ENCODE peak calls at places on chromosomes 6 and 20, in five cellular contexts. V, M, Z, N and J are unnamed samples.

GRCh38 chr20:59628171-59628570 is 23.8 kb downstream of the PHACTR3 start:
- DNase-seq in M (no peak), N (no peak), Z (no peak), V (no peak), J (no peak)

GRCh38 chr6:56849876-56850275 is 105.0 kb upstream of the BEND6 start:
- DNase-seq in V (no peak), M (no peak), Z (no peak), N (no peak), J (no peak)

GRCh38 chr6:143773503-143773902 is 69.6 kb upstream of the LTV1 start:
- DNase-seq in V (no peak), M (no peak), Z (no peak), N (no peak), J (no peak)

GRCh38 chr6:79737172-79737571 is 106.0 kb downstream of the SH3BGRL2 start:
- DNase-seq in V (no peak), N (no peak), M (no peak), Z (no peak), J (no peak)

GRCh38 chr6:85005494-85005893 is 241.1 kb upstream of the TBX18 start:
- DNase-seq in M (no peak), V (no peak), N (no peak), Z (no peak), J (no peak)

GRCh38 chr6:69542494-69542893 is 254.3 kb downstream of the LMBRD1 start:
- DNase-seq in M (no peak), V (no peak), Z (no peak), N (no peak), J (no peak)

GRCh38 chr6:112595201-112595600 is 248.1 kb downstream of the RFPL4B start:
- DNase-seq in M (no peak), V (no peak), Z (no peak), N (no peak), J (no peak)

GRCh38 chr6:131979515-131980337 is 28.6 kb upstream of the CCN2 start:
- DNase-seq in M (no peak), V (no peak), N (no peak), Z (no peak), J (no peak)

GRCh38 chr6:31010393-31011060 is at the start of gene MUC22:
- DNase-seq in V (no peak), N (no peak), M (no peak), Z (no peak), J (no peak)

GRCh38 chr6:169341706-169342105 is 88.1 kb upstream of the THBS2 start:
- DNase-seq in M (no peak), N (no peak), Z (no peak), V (no peak), J (no peak)

GRCh38 chr20:52614036-52614863 is 357.9 kb upstream of the TSHZ2 start:
- DNase-seq in M (no peak), N (no peak), Z (no peak), V (no peak), J (no peak)

GRCh38 chr6:14739830-14740229 is 506.0 kb upstream of the JARID2 start:
- DNase-seq in M (no peak), Z (no peak), V (no peak), N (no peak), J (no peak)

GRCh38 chr6:129583864-129584263 is 126.1 kb downstream of the ARHGAP18 start:
- DNase-seq in M (no peak), V (no peak), Z (no peak), N (no peak), J (no peak)

GRCh38 chr20:12699374-12700228 is 309.2 kb upstream of the SPTLC3 start:
- DNase-seq in V (no peak), M (no peak), Z (no peak), N (no peak), J (no peak)

GRCh38 chr20:4449977-4450715 is 271.6 kb upstream of the PRND start:
- DNase-seq in Z (no peak), M (no peak), N (no peak), V (no peak), J (no peak)

GRCh38 chr6:169689247-169689646 is 12.6 kb downstream of the WDR27 start:
- DNase-seq in N (no peak), M (no peak), Z (no peak), V (no peak), J (no peak)

GRCh38 chr6:168045706-168046620 is 33.0 kb downstream of the FRMD1 start:
- DNase-seq in Z (no peak), N (no peak), V (no peak), M (no peak), J (no peak)

GRCh38 chr6:129475477-129476247 is 234.3 kb downstream of the ARHGAP18 start:
- DNase-seq in Z (no peak), V (no peak), M (no peak), N (no peak), J (no peak)

GRCh38 chr20:48238781-48239180 is 453.5 kb upstream of the SULF2 start:
- DNase-seq in Z (no peak), V (no peak), N (no peak), M (no peak), J (no peak)

GRCh38 chr6:156948807-156949206 is 171.6 kb downstream of the ARID1B start:
- DNase-seq in N (no peak), V (no peak), M (no peak), Z (no peak), J (no peak)

GRCh38 chr6:127547909-127548649 is 28.9 kb upstream of the C6orf58 start:
- DNase-seq in Z (no peak), V (no peak), M (no peak), N (no peak), J (no peak)

GRCh38 chr6:70124443-70124842 is 178.4 kb downstream of the COL9A1 start:
- DNase-seq in V (no peak), Z (no peak), M (no peak), N (no peak), J (no peak)

GRCh38 chr6:25418463-25419052 is 139.4 kb downstream of the CARMIL1 start:
- DNase-seq in N (no peak), V (no peak), M (no peak), Z (no peak), J (no peak)

GRCh38 chr6:156890627-156891300 is 113.6 kb downstream of the ARID1B start:
- DNase-seq in Z (no peak), V (no peak), M (no peak), N (no peak), J (no peak)

GRCh38 chr20:19885981-19886665 is 128.1 kb downstream of the RIN2 start:
- DNase-seq in N (no peak), M (no peak), V (no peak), Z (no peak), J (no peak)

GRCh38 chr6:168527451-168528210 is 86.6 kb downstream of the SMOC2 start:
- DNase-seq in Z (no peak), M (no peak), N (no peak), V (no peak), J (no peak)

GRCh38 chr6:31239854-31240253 is 32.0 kb downstream of the HLA-C start:
- DNase-seq in N (no peak), V (no peak), Z (no peak), M (no peak), J (no peak)

GRCh38 chr20:35084998-35085397 is 7.6 kb downstream of the TRPC4AP start:
- DNase-seq in N (no peak), Z (no peak), M (no peak), V (no peak), J (no peak)

GRCh38 chr6:169793408-169793807 is 42.0 kb downstream of the ERMARD start:
- DNase-seq in V (no peak), N (no peak), Z (no peak), M (no peak), J (no peak)

GRCh38 chr6:43970913-43971775 is 156.1 kb downstream of the MRPL14 start:
- DNase-seq in V (no peak), Z (no peak), M (no peak), N (no peak), J (no peak)

GRCh38 chr6:5619249-5619648 is 357.9 kb downstream of the FARS2 start:
- DNase-seq in V (no peak), M (no peak), Z (no peak), N (no peak), J (peak)

GRCh38 chr6:108559884-108560462 is 744 bp upstream of the FOXO3 start:
- DNase-seq in Z (no peak), M (peak), V (peak), N (no peak), J (no peak)

GRCh38 chr6:25788305-25788922 is 33.9 kb downstream of the SLC17A4 start:
- DNase-seq in Z (no peak), M (no peak), V (no peak), N (peak), J (no peak)

GRCh38 chr20:51440589-51440988 is 101.9 kb downstream of the NFATC2 start:
- DNase-seq in Z (no peak), N (no peak), V (no peak), M (no peak), J (no peak)

GRCh38 chr6:1297746-1298145 is 14.2 kb upstream of the FOXQ1 start:
- DNase-seq in M (no peak), N (no peak), V (no peak), Z (no peak), J (no peak)

GRCh38 chr6:132969188-132969587 is 154.8 kb downstream of the RPS12 start:
- DNase-seq in M (no peak), N (no peak), Z (no peak), V (no peak), J (no peak)

GRCh38 chr6:13565921-13566320 is 8.5 kb upstream of the SIRT5 start:
- DNase-seq in M (no peak), Z (no peak), V (no peak), N (no peak), J (no peak)

GRCh38 chr6:152401978-152402377 is 235.2 kb downstream of the SYNE1 start:
- DNase-seq in M (no peak), V (no peak), N (no peak), Z (no peak), J (no peak)

GRCh38 chr6:151374024-151374423 is 17.3 kb downstream of the ZBTB2 start:
- DNase-seq in N (no peak), Z (no peak), M (no peak), V (peak), J (peak)

GRCh38 chr20:35558416-35558815 is 16.5 kb downstream of the ERGIC3 start:
- DNase-seq in N (no peak), M (no peak), Z (no peak), V (no peak), J (no peak)

GRCh38 chr6:4105980-4106536 is 27.1 kb upstream of the FAM217A start:
- DNase-seq in N (no peak), M (no peak), Z (no peak), V (no peak), J (no peak)

GRCh38 chr6:4101298-4101697 is 22.4 kb upstream of the FAM217A start:
- DNase-seq in N (no peak), M (no peak), Z (no peak), V (no peak), J (no peak)

GRCh38 chr6:4103929-4104328 is 25.0 kb upstream of the FAM217A start:
- DNase-seq in M (no peak), Z (no peak), N (no peak), V (no peak), J (no peak)

GRCh38 chr6:4100655-4101054 is 21.7 kb upstream of the FAM217A start:
- DNase-seq in N (no peak), V (no peak), Z (no peak), M (no peak), J (no peak)

DNA sequence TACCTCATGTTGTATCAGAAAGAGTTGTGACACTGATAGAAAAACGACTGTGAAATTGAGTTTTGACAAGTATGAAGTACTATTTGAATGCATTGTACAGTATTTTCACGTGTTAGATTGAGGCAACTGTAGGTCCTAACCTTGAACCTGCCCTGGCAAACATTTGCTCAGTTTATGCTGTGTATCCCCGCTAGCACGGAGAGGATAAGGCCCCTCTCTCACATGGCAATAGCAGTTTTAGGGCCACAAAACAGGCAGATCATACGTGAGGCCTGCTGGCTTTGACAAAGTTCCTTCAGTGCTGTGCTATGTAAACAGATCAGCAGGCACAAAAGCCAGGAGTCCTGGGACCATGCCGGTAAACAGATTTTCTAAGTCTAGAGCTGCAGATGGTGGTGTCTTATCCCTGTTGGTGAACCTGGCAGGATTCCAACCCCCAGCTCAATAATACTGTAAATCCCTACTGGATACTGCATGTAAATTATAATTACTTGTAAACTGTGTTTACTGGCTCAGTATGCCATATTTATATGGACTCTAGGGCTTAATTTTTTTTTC is 23.8 kb upstream of the FAM217A start:
- DNase-seq in V (no peak), N (no peak), Z (no peak), M (no peak), J (no peak)
- TF ChIP-seq CTCF in V (no peak), N (no peak), Z (no peak), M (no peak), J (no peak)

GRCh38 chr20:24448170-24448569 is 21.3 kb upstream of the SYNDIG1 start:
- DNase-seq in N (no peak), M (no peak), Z (no peak), V (no peak), J (no peak)
- TF ChIP-seq CTCF in N (peak), M (no peak), Z (no peak), V (no peak), J (no peak)

GRCh38 chr6:124255296-124255695 is 451.6 kb downstream of the NKAIN2 start:
- DNase-seq in M (no peak), V (no peak), Z (no peak), N (no peak), J (no peak)
- TF ChIP-seq CTCF in M (no peak), V (no peak), Z (no peak), N (no peak), J (no peak)

DNA sequence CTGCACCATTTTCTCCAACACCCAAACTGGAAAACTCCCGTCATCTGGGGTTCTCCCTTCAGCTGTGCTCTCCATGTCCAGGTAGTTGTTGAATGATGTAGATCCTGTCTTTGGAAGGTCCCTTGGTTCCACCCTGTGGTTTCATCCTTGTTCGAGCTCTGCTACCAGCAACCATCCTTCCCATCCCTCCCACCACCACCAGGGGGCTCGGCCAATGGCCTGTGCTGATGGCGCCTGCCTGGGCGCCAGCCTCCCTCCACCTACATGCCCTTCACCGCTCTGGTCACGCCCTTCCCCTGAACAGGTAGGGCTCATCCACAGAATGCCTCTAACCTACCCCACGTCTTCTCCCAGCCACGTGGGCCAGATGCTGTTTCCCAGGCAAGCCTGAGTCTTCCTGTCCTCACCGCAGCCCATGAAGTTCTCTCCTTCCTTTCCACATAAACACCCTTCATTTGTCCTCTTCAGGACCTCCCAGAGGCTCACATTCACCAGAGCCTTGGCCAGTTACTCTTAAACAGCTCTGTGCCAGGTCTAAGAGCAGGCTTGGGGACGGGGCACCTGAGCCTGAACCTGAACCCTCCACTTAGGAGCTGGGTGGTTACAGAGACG is 75.1 kb upstream of the DUSP22 start:
- DNase-seq in Z (no peak), M (no peak), V (peak), N (peak), J (no peak)
- TF ChIP-seq CTCF in Z (no peak), M (no peak), V (peak), N (peak), J (peak)